ENCODE peak calls at places on chromosomes 11 and 22, in four cellular contexts. T is HEK293T, Q is IMR-90, V is HepG2. J is an unnamed sample.

GRCh38 chr11:75350743-75351540 is 519 bp downstream of the ARRB1 start:
- DNase-seq in T (peak; percentile 59), Q (peak; percentile 46), V (no peak), J (no peak)

GRCh38 chr22:42994917-42995562 is 19.9 kb downstream of the PACSIN2 start:
- DNase-seq in T (no peak), Q (peak; percentile 94), V (peak; percentile 98), J (peak; percentile 95)

GRCh38 chr11:116230453-116230852 is 542.3 kb downstream of the BUD13 start:
- DNase-seq in T (no peak), Q (no peak), V (no peak), J (no peak)

GRCh38 chr22:42418811-42419243 is 13.4 kb downstream of the NFAM1 start:
- DNase-seq in T (no peak), Q (no peak), V (no peak), J (no peak)

GRCh38 chr22:46043339-46043738 is 66.4 kb upstream of the WNT7B start:
- DNase-seq in T (no peak), Q (no peak), V (no peak), J (no peak)

GRCh38 chr11:111565111-111565720 is 24.7 kb downstream of the LAYN start:
- DNase-seq in T (peak; percentile 71), Q (peak; percentile 80), V (peak; percentile 39), J (peak; percentile 51)

GRCh38 chr11:67279589-67280340 is 9.3 kb upstream of the ANKRD13D start:
- DNase-seq in T (no peak), Q (no peak), V (no peak), J (no peak)

GRCh38 chr11:126189109-126189929 is 22.1 kb downstream of the RPUSD4 start:
- DNase-seq in T (no peak), Q (no peak), V (peak; percentile 94), J (no peak)

GRCh38 chr11:16603890-16604783 is 134.3 kb upstream of the C11orf58 start:
- DNase-seq in T (peak; percentile 33), Q (peak; percentile 58), V (no peak), J (no peak)

DNA sequence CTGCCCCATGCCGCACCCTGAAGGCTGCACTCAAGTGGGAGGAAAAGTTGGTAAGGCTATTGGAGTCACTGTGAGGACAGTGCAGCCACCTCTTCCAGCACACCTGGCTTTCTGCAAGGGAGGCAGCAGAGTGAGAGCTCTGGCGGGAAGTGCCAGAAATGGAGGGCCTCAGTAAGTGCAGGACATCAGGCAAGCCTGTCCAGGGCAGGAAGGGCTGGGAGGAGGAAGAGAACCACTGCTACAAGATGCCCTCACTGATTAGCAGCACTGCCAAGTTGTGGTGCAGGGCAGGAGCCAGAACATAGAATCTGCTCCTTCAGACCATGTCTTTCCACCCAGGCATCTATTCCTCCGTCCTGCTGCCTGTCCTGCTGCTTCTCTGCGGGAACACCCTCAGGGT is 61.2 kb upstream of the CLTCL1 start:
- DNase-seq in T (no peak), Q (no peak), V (no peak), J (no peak)
- TF ChIP-seq BHLHE40 in T (no peak), Q (no peak), V (no peak), J (no peak)

DNA sequence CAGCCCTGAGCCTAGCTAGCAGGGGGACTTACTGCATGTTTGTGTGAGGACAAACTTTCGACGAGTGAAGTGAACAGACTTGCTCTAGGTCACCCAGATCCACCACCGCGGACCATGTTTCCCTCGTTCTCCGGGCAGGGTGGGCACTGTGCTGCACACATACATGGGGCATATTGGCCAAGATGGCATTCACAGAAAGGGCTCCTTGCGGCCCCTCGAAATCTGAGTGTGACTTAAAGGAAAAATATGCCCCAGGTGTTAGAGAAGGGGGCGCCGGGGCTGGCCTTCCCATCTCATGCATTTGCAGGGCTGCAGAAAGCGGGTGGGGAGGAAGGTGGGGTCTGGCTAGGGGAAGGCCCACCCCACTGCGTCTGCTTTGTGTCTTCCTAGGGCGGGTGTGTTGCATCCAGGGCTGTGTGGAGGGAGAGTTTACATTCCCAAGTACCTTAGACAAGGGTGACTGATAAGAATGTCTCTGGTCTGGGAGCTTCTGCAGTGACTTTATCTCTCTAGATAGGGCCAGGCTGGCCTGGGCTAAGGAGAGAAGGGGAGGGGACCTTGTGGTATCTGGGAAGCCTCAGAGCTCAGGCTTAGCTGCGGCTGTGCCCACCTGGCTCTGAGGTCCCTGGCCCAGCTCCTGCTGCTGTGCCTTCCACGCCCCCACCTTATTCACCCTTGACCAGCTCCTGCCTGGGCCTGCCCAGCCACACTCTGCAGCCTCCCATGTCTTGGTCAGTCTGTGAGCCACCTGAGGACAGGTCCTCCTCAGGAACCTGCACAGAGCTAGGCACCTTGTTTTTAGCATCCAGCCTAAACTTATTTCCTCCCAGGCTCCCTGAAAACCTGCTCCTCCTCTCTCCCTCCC is 45.8 kb downstream of the LRRC32 start:
- DNase-seq in T (no peak), Q (no peak), V (no peak), J (no peak)
- TF ChIP-seq BHLHE40 in T (no peak), Q (no peak), V (no peak), J (no peak)

GRCh38 chr11:693415-693831 is 1.6 kb downstream of the DEAF1 start:
- DNase-seq in T (no peak), Q (no peak), V (no peak), J (no peak)
- TF ChIP-seq BHLHE40 in T (no peak), Q (no peak), V (no peak), J (no peak)

GRCh38 chr11:38282718-38283117 is 1684.7 kb upstream of the RAG2 start:
- DNase-seq in T (no peak), Q (no peak), V (no peak), J (no peak)
- TF ChIP-seq BHLHE40 in T (no peak), Q (no peak), V (no peak), J (no peak)

DNA sequence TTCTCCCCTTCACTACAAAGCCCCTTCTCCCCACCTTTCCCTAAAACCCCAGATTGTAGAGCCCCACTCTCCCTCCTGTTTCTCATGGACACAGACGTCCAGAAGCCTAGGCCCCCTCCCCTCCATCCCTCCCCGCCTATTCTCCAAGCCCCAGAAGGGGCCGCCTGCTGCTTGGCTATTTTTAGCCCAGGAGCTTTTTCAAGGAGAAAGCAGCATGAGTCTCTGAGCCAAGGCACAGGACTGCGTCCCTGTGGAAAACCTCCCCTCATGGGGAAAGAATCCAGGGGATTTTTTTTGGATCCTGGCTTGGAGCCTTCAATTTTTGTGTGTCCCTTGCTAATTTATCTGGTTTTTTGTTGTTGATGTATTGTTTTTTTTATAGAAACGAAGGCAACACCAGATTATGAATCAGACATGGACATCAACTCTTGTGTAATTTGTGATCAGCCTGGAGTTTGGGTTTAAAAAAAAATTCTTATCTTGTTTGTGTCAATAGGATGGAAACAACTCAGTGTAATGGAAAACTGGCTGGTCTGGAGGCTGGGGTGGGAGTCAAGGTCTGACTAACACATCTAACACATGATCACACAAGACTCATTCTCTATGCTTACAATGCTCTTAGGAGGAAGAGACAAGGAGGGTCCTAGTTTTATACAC is 17.4 kb upstream of the ACCSL start:
- DNase-seq in T (no peak), Q (peak; percentile 68), V (no peak), J (no peak)
- TF ChIP-seq BHLHE40 in T (no peak), Q (no peak), V (no peak), J (no peak)

DNA sequence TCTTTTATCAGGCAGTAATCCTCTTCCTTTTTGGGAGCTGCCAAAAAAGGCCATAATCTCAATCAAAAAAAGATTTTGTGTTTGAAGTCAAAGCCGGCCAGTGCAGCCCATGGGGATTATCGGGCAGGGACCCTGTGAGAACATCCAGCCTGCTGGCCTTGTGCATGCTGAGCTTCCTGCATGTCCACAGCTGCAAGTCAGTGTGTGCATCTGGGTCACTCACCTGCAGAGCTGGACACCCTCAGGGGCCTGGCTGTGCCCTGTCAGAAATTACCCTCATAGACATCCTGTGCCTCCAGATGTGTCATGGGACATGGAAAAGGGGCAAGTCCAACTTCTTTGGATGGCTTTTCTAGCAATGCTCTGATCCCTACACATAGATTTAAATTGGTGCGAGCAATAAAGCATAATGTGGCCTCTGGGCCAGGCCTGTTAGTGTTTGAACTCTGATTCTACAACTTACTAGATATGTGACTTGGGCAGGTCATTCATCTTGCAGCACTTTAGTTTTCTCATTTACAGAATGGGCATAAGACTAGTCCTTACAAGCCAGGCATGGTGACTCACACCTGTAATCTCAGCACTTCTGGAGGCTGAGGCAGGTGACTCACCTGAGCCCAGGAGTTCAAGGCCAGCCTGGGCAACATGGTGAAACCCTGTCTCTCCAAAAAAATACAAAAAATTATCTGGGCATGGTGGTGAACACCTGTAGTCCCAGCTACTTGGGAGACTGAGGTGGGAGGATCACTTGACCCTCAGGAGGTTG is 81.6 kb upstream of the LARGE1 start:
- DNase-seq in T (no peak), Q (no peak), V (no peak), J (no peak)
- TF ChIP-seq BHLHE40 in T (no peak), Q (no peak), V (no peak), J (no peak)

J was measured in A549.